ENCODE peak calls at places on chromosomes 1 and 21, in five cellular contexts. One of them, this sample, is unnamed.

GRCh38 chr1:81554108-81554507 is 246.6 kb upstream of the ADGRL2 start:
- DNase-seq in type B pancreatic cell: no peak
- DNase-seq in tibial nerve: no peak
- DNase-seq in osteocyte: no peak
- DNase-seq in bronchial epithelial cell: peak
- DNase-seq in this sample: no peak

GRCh38 chr1:64469121-64469520 is 808 bp upstream of the CACHD1 start:
- DNase-seq in type B pancreatic cell: no peak
- DNase-seq in tibial nerve: no peak
- DNase-seq in osteocyte: no peak
- DNase-seq in bronchial epithelial cell: peak
- DNase-seq in this sample: no peak

GRCh38 chr1:210883821-210884220 is 250.1 kb downstream of the KCNH1 start:
- DNase-seq in type B pancreatic cell: no peak
- DNase-seq in tibial nerve: no peak
- DNase-seq in osteocyte: no peak
- DNase-seq in bronchial epithelial cell: peak
- DNase-seq in this sample: no peak

GRCh38 chr1:88897070-88897730 is 5.8 kb upstream of the GTF2B start:
- DNase-seq in type B pancreatic cell: no peak
- DNase-seq in tibial nerve: no peak
- DNase-seq in osteocyte: no peak
- DNase-seq in bronchial epithelial cell: no peak
- DNase-seq in this sample: no peak

GRCh38 chr1:191963286-191963685 is 195.0 kb upstream of the RGS18 start:
- DNase-seq in type B pancreatic cell: no peak
- DNase-seq in tibial nerve: no peak
- DNase-seq in osteocyte: no peak
- DNase-seq in bronchial epithelial cell: peak
- DNase-seq in this sample: no peak

GRCh38 chr1:55670331-55671082 is 455.3 kb upstream of the USP24 start:
- DNase-seq in type B pancreatic cell: no peak
- DNase-seq in tibial nerve: no peak
- DNase-seq in osteocyte: no peak
- DNase-seq in bronchial epithelial cell: no peak
- DNase-seq in this sample: no peak

GRCh38 chr1:204417231-204417997 is 5.8 kb upstream of the PPP1R15B start:
- DNase-seq in type B pancreatic cell: peak
- DNase-seq in tibial nerve: no peak
- DNase-seq in osteocyte: peak
- DNase-seq in bronchial epithelial cell: peak
- DNase-seq in this sample: peak

GRCh38 chr1:246595146-246595545 is 28.9 kb downstream of the CNST start:
- DNase-seq in type B pancreatic cell: no peak
- DNase-seq in tibial nerve: no peak
- DNase-seq in osteocyte: no peak
- DNase-seq in bronchial epithelial cell: peak
- DNase-seq in this sample: no peak

GRCh38 chr1:94039871-94040569 is 80.9 kb downstream of the ABCA4 start:
- DNase-seq in type B pancreatic cell: no peak
- DNase-seq in tibial nerve: no peak
- DNase-seq in osteocyte: no peak
- DNase-seq in bronchial epithelial cell: no peak
- DNase-seq in this sample: no peak

GRCh38 chr1:205678286-205679111 is 1.8 kb downstream of the SLC45A3 start:
- DNase-seq in type B pancreatic cell: no peak
- DNase-seq in tibial nerve: no peak
- DNase-seq in osteocyte: no peak
- DNase-seq in bronchial epithelial cell: no peak
- DNase-seq in this sample: no peak

GRCh38 chr1:207336559-207337467 is 15.3 kb downstream of the CD55 start:
- DNase-seq in type B pancreatic cell: no peak
- DNase-seq in tibial nerve: no peak
- DNase-seq in osteocyte: no peak
- DNase-seq in bronchial epithelial cell: peak
- DNase-seq in this sample: no peak

GRCh38 chr21:16330340-16331319 is 600.8 kb downstream of the USP25 start:
- DNase-seq in type B pancreatic cell: no peak
- DNase-seq in tibial nerve: no peak
- DNase-seq in osteocyte: no peak
- DNase-seq in bronchial epithelial cell: peak
- DNase-seq in this sample: peak

GRCh38 chr1:228375578-228376261 is 30.9 kb downstream of the TRIM11 start:
- DNase-seq in type B pancreatic cell: no peak
- DNase-seq in tibial nerve: no peak
- DNase-seq in osteocyte: no peak
- DNase-seq in bronchial epithelial cell: no peak
- DNase-seq in this sample: no peak

GRCh38 chr21:17688912-17689874 is 76.5 kb upstream of the BTG3 start:
- DNase-seq in type B pancreatic cell: no peak
- DNase-seq in tibial nerve: no peak
- DNase-seq in osteocyte: no peak
- DNase-seq in bronchial epithelial cell: peak
- DNase-seq in this sample: peak

GRCh38 chr1:177315270-177315669 is 144.5 kb downstream of the BRINP2 start:
- DNase-seq in type B pancreatic cell: no peak
- DNase-seq in tibial nerve: no peak
- DNase-seq in osteocyte: no peak
- DNase-seq in bronchial epithelial cell: peak
- DNase-seq in this sample: no peak

GRCh38 chr21:45506241-45506817 is 35.9 kb downstream of the SLC19A1 start:
- DNase-seq in type B pancreatic cell: peak
- DNase-seq in tibial nerve: no peak
- DNase-seq in osteocyte: no peak
- DNase-seq in bronchial epithelial cell: no peak
- DNase-seq in this sample: no peak

GRCh38 chr1:59477286-59477685 is 180.4 kb downstream of the FGGY start:
- DNase-seq in type B pancreatic cell: no peak
- DNase-seq in tibial nerve: no peak
- DNase-seq in osteocyte: no peak
- DNase-seq in bronchial epithelial cell: peak
- DNase-seq in this sample: no peak

GRCh38 chr1:72060466-72060865 is 221.9 kb downstream of the NEGR1 start:
- DNase-seq in type B pancreatic cell: no peak
- DNase-seq in tibial nerve: no peak
- DNase-seq in osteocyte: no peak
- DNase-seq in bronchial epithelial cell: no peak
- DNase-seq in this sample: no peak

GRCh38 chr1:22117851-22118250 is 25.0 kb downstream of the WNT4 start:
- DNase-seq in type B pancreatic cell: no peak
- DNase-seq in tibial nerve: no peak
- DNase-seq in osteocyte: no peak
- DNase-seq in bronchial epithelial cell: no peak
- DNase-seq in this sample: no peak

GRCh38 chr21:25560151-25560783 is 47.0 kb downstream of the MRPL39 start:
- DNase-seq in type B pancreatic cell: no peak
- DNase-seq in tibial nerve: no peak
- DNase-seq in osteocyte: no peak
- DNase-seq in bronchial epithelial cell: no peak
- DNase-seq in this sample: no peak

GRCh38 chr1:245345191-245345884 is 190.6 kb downstream of the KIF26B start:
- DNase-seq in type B pancreatic cell: no peak
- DNase-seq in tibial nerve: no peak
- DNase-seq in osteocyte: no peak
- DNase-seq in bronchial epithelial cell: no peak
- DNase-seq in this sample: no peak

GRCh38 chr1:185245466-185245865 is 71.6 kb downstream of the IVNS1ABP start:
- DNase-seq in type B pancreatic cell: no peak
- DNase-seq in tibial nerve: no peak
- DNase-seq in osteocyte: no peak
- DNase-seq in bronchial epithelial cell: peak
- DNase-seq in this sample: no peak

GRCh38 chr1:28927442-28928305 is 13.3 kb downstream of the EPB41 start:
- DNase-seq in type B pancreatic cell: no peak
- DNase-seq in tibial nerve: no peak
- DNase-seq in osteocyte: no peak
- DNase-seq in bronchial epithelial cell: no peak
- DNase-seq in this sample: no peak

GRCh38 chr1:177948336-177948972 is 21.4 kb downstream of the SEC16B start:
- DNase-seq in type B pancreatic cell: no peak
- DNase-seq in tibial nerve: peak
- DNase-seq in osteocyte: peak
- DNase-seq in bronchial epithelial cell: peak
- DNase-seq in this sample: peak

GRCh38 chr1:83807792-83808191 is 191.1 kb downstream of the TTLL7 start:
- DNase-seq in type B pancreatic cell: no peak
- DNase-seq in tibial nerve: no peak
- DNase-seq in osteocyte: no peak
- DNase-seq in bronchial epithelial cell: no peak
- DNase-seq in this sample: no peak

GRCh38 chr1:156559797-156560112 is 12.6 kb downstream of the IQGAP3 start:
- DNase-seq in type B pancreatic cell: no peak
- DNase-seq in tibial nerve: no peak
- DNase-seq in osteocyte: no peak
- DNase-seq in bronchial epithelial cell: no peak
- DNase-seq in this sample: peak

DNA sequence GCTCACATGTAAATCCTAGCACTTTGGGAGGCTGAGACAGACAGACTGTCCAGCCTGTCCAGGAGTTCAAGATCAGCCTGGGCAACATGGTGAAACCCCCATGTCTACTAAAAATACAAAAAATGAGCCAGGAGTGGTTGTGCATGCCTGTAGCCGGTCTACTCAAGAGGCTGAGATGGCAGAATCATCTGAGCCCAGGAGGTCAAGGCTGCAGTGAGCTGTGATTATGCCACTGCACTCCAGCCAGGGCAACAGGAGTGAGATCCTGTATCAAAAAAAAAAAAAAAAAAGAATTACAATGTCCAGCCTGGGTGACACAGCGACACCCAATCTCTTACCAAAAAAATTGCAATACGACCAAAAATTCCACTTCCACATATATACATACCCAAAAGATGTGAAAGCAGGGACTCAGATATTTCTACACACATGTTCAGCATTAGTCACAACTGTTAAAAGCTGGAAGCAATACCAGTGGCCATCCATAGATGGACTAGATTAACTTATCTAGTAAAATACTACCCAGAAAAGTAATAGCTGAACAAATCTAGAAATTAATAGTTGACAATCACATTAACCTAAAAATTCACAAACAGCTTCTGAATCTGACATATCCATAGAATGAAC is 49.2 kb downstream of the ASH1L start:
- DNase-seq in type B pancreatic cell: no peak
- DNase-seq in tibial nerve: no peak
- DNase-seq in osteocyte: no peak
- DNase-seq in bronchial epithelial cell: no peak
- DNase-seq in this sample: no peak
- TF ChIP-seq CTCF in type B pancreatic cell: no peak
- TF ChIP-seq CTCF in tibial nerve: no peak
- TF ChIP-seq CTCF in osteocyte: no peak
- TF ChIP-seq CTCF in bronchial epithelial cell: no peak
- TF ChIP-seq CTCF in this sample: no peak

GRCh38 chr1:44501022-44501910 is 96.2 kb downstream of the RNF220 start:
- DNase-seq in type B pancreatic cell: no peak
- DNase-seq in tibial nerve: no peak
- DNase-seq in osteocyte: no peak
- DNase-seq in bronchial epithelial cell: no peak
- DNase-seq in this sample: no peak

GRCh38 chr1:44499306-44499705 is 94.3 kb downstream of the RNF220 start:
- DNase-seq in type B pancreatic cell: no peak
- DNase-seq in tibial nerve: no peak
- DNase-seq in osteocyte: no peak
- DNase-seq in bronchial epithelial cell: no peak
- DNase-seq in this sample: no peak

GRCh38 chr1:44497422-44498170 is 92.5 kb downstream of the RNF220 start:
- DNase-seq in type B pancreatic cell: no peak
- DNase-seq in tibial nerve: no peak
- DNase-seq in osteocyte: no peak
- DNase-seq in bronchial epithelial cell: no peak
- DNase-seq in this sample: no peak

GRCh38 chr1:44503625-44504024 is 98.6 kb downstream of the RNF220 start:
- DNase-seq in type B pancreatic cell: no peak
- DNase-seq in tibial nerve: no peak
- DNase-seq in osteocyte: no peak
- DNase-seq in bronchial epithelial cell: no peak
- DNase-seq in this sample: no peak

GRCh38 chr1:44500181-44501021 is 95.3 kb downstream of the RNF220 start:
- DNase-seq in type B pancreatic cell: no peak
- DNase-seq in tibial nerve: no peak
- DNase-seq in osteocyte: no peak
- DNase-seq in bronchial epithelial cell: no peak
- DNase-seq in this sample: no peak
- TF ChIP-seq CTCF in type B pancreatic cell: peak
- TF ChIP-seq CTCF in tibial nerve: peak
- TF ChIP-seq CTCF in osteocyte: peak
- TF ChIP-seq CTCF in bronchial epithelial cell: peak
- TF ChIP-seq CTCF in this sample: no peak

GRCh38 chr1:242425232-242425631 is 99.3 kb downstream of the PLD5 start:
- DNase-seq in type B pancreatic cell: no peak
- DNase-seq in tibial nerve: no peak
- DNase-seq in osteocyte: no peak
- DNase-seq in bronchial epithelial cell: peak
- DNase-seq in this sample: no peak
- TF ChIP-seq CTCF in type B pancreatic cell: no peak
- TF ChIP-seq CTCF in tibial nerve: no peak
- TF ChIP-seq CTCF in osteocyte: no peak
- TF ChIP-seq CTCF in bronchial epithelial cell: no peak
- TF ChIP-seq CTCF in this sample: no peak

GRCh38 chr21:34201001-34201400 is 127.6 kb downstream of the MRPS6 start:
- DNase-seq in type B pancreatic cell: no peak
- DNase-seq in tibial nerve: no peak
- DNase-seq in osteocyte: no peak
- DNase-seq in bronchial epithelial cell: no peak
- DNase-seq in this sample: no peak

GRCh38 chr21:34198232-34199120 is 125.1 kb downstream of the MRPS6 start:
- DNase-seq in type B pancreatic cell: no peak
- DNase-seq in tibial nerve: no peak
- DNase-seq in osteocyte: no peak
- DNase-seq in bronchial epithelial cell: no peak
- DNase-seq in this sample: no peak

GRCh38 chr21:34199121-34199910 is 125.9 kb downstream of the MRPS6 start:
- DNase-seq in type B pancreatic cell: no peak
- DNase-seq in tibial nerve: no peak
- DNase-seq in osteocyte: no peak
- DNase-seq in bronchial epithelial cell: no peak
- DNase-seq in this sample: no peak

GRCh38 chr21:34201441-34201838 is 128.1 kb downstream of the MRPS6 start:
- DNase-seq in type B pancreatic cell: no peak
- DNase-seq in tibial nerve: no peak
- DNase-seq in osteocyte: no peak
- DNase-seq in bronchial epithelial cell: no peak
- DNase-seq in this sample: no peak

DNA sequence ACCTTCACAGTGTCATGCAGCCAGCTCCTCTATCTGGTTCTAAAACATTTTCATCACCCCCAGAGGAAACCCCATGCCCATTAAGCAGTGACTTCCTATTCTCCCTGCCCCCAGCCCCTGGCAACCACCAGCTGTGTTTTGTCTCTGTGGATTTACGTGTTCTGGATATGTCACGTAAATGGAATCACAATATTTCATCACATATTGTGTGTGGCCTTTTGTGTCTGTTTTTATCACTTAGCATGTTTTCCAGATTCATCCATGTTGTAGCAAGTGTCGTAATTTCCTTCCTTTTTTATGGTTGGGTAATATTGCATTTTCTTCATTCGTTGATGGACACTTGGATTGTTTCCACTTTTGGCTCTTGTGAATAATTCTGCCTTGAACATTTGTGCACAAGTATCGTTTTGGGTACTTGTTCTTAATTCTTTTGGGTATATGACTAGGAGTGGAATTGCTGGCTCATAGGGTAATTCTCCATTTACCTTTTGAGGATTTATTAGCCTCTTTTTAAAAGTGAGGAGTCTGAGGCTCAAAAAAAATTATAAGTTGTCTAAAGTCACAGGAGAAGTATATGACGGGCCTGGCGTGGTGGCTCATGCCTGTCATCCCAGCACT is 127.0 kb downstream of the MRPS6 start:
- DNase-seq in type B pancreatic cell: no peak
- DNase-seq in tibial nerve: no peak
- DNase-seq in osteocyte: no peak
- DNase-seq in bronchial epithelial cell: no peak
- DNase-seq in this sample: no peak
- TF ChIP-seq CTCF in type B pancreatic cell: no peak
- TF ChIP-seq CTCF in tibial nerve: no peak
- TF ChIP-seq CTCF in osteocyte: no peak
- TF ChIP-seq CTCF in bronchial epithelial cell: no peak
- TF ChIP-seq CTCF in this sample: no peak